ENCODE peak calls at places on chromosomes 5 and 9, in nine cellular contexts. H is MCF 10A; F is HFF-Myc; J is aorta; D is activated effector memory CD4-positive, alpha-beta T cell treated with Interleukin-2 at 50 U/mL for 16 hours; P is GF-D8; S is activated B cell treated with CpG ODN at 0.5 μM for 24 hours; Q is KG1; B is germinal center. T is an unnamed sample.

GRCh38 chr9:120299785-120300184 is 280.2 kb downstream of the CDK5RAP2 start:
- DNase-seq in H (peak; percentile 49), F (no peak), J (no peak), D (no peak), P (no peak), S (no peak), Q (no peak), B (no peak), T (no peak)

GRCh38 chr5:14577964-14578363 is 3.6 kb upstream of the OTULINL start:
- DNase-seq in H (no peak), F (no peak), J (no peak), D (no peak), P (no peak), S (no peak), Q (no peak), B (no peak), T (no peak)

GRCh38 chr9:107389617-107390071 is 99.9 kb downstream of the KLF4 start:
- DNase-seq in H (peak; percentile 97), F (no peak), J (no peak), D (no peak), P (no peak), S (no peak), Q (no peak), B (no peak), T (peak; percentile 35)

GRCh38 chr9:129352157-129352870 is 174.3 kb upstream of the IER5L start:
- DNase-seq in H (no peak), F (no peak), J (peak; percentile 88), D (no peak), P (no peak), S (no peak), Q (no peak), B (no peak), T (no peak)

GRCh38 chr5:42037379-42037932 is 112.4 kb downstream of the FBXO4 start:
- DNase-seq in H (no peak), F (no peak), J (no peak), D (no peak), P (no peak), S (no peak), Q (no peak), B (no peak), T (no peak)

GRCh38 chr9:38183994-38184568 is 115.1 kb upstream of the SHB start:
- DNase-seq in H (peak; percentile 84), F (peak; percentile 22), J (no peak), D (no peak), P (no peak), S (no peak), Q (no peak), B (no peak), T (peak; percentile 26)

GRCh38 chr9:86062845-86063693 is 36.3 kb downstream of the GOLM1 start:
- DNase-seq in H (no peak), F (no peak), J (no peak), D (no peak), P (no peak), S (no peak), Q (no peak), B (no peak), T (no peak)

GRCh38 chr9:110832916-110833315 is 164.3 kb downstream of the MUSK start:
- DNase-seq in H (no peak), F (no peak), J (no peak), D (no peak), P (no peak), S (no peak), Q (no peak), B (no peak), T (no peak)

GRCh38 chr5:152601806-152602467 is 196.9 kb upstream of the NMUR2 start:
- DNase-seq in H (no peak), F (no peak), J (no peak), D (no peak), P (no peak), S (no peak), Q (no peak), B (no peak), T (no peak)

GRCh38 chr9:81492710-81493447 is 196.5 kb downstream of the TLE1 start:
- DNase-seq in H (peak; percentile 91), F (peak; percentile 62), J (no peak), D (no peak), P (no peak), S (no peak), Q (no peak), B (no peak), T (peak; percentile 79)

GRCh38 chr9:94173632-94174031 is 85.5 kb upstream of the ZNF169 start:
- DNase-seq in H (no peak), F (no peak), J (no peak), D (no peak), P (no peak), S (no peak), Q (no peak), B (no peak), T (no peak)

GRCh38 chr5:14793851-14794250 is 77.7 kb downstream of the ANKH start:
- DNase-seq in H (no peak), F (no peak), J (no peak), D (no peak), P (no peak), S (no peak), Q (no peak), B (no peak), T (no peak)